ENCODE peak calls at places on chromosomes 4 and X, in five cellular contexts. I is hepatic stellate cell; X is CD8-positive, alpha-beta memory T cell; K is cardiac muscle cell; W is T-helper 1 cell. G is an unnamed sample.

GRCh38 chr4:23934915-23935314 is 45.1 kb upstream of the PPARGC1A start:
- DNase-seq in I (peak), X (no peak), K (peak), W (no peak), G (no peak)

GRCh38 chrX:56623316-56623715 is 59.9 kb downstream of the UBQLN2 start:
- DNase-seq in I (no peak), X (no peak), K (no peak), W (no peak), G (no peak)

GRCh38 chr4:15749001-15749400 is 29.1 kb upstream of the CD38 start:
- DNase-seq in I (no peak), X (no peak), K (no peak), W (no peak), G (no peak)

GRCh38 chrX:148498067-148498466 is 2.4 kb upstream of the AFF2 start:
- DNase-seq in I (no peak), X (no peak), K (no peak), W (no peak), G (no peak)

GRCh38 chr4:7832331-7832730 is 107.3 kb downstream of the AFAP1 start:
- DNase-seq in I (no peak), X (no peak), K (no peak), W (no peak), G (no peak)

GRCh38 chrX:108313662-108314061 is 124.6 kb downstream of the COL4A6 start:
- DNase-seq in I (no peak), X (no peak), K (no peak), W (no peak), G (no peak)

GRCh38 chrX:22760513-22761057 is 239.2 kb upstream of the DDX53 start:
- DNase-seq in I (no peak), X (no peak), K (no peak), W (no peak), G (no peak)

GRCh38 chrX:72569786-72570185 is 2.9 kb downstream of the HDAC8 start:
- DNase-seq in I (no peak), X (no peak), K (peak), W (no peak), G (no peak)

GRCh38 chr4:118033148-118034060 is 882 bp upstream of the NDST3 start:
- DNase-seq in I (peak), X (no peak), K (peak), W (no peak), G (no peak)

GRCh38 chr4:40629401-40630334 is at the start of gene RBM47:
- DNase-seq in I (no peak), X (no peak), K (peak), W (peak), G (peak)

GRCh38 chr4:77021614-77022089 is 54.1 kb downstream of the CCNI start:
- DNase-seq in I (peak), X (no peak), K (peak), W (no peak), G (no peak)

GRCh38 chrX:108224727-108225455 is 133.3 kb downstream of the ATG4A start:
- DNase-seq in I (peak), X (no peak), K (peak), W (no peak), G (no peak)

GRCh38 chr4:142091085-142091513 is 454.7 kb downstream of the IL15 start:
- DNase-seq in I (peak), X (no peak), K (peak), W (no peak), G (no peak)